ENCODE peak calls at places on chromosome 15, in seven cellular contexts. E is mammary epithelial cell, N is stomach, G is endothelial cell, O is BJ, Z is AG09319, C is choroid plexus epithelial cell. L is an unnamed sample.

GRCh38 chr15:89442155-89442554 is 54.2 kb downstream of the RHCG start:
- DNase-seq in E (no peak), N (no peak), G (no peak), O (no peak), Z (no peak), C (no peak), L (no peak)

GRCh38 chr15:25178835-25179672 is 224.3 kb downstream of the SNRPN start:
- DNase-seq in E (no peak), N (peak; percentile 13), G (no peak), O (no peak), Z (no peak), C (no peak), L (peak; percentile 19)

GRCh38 chr15:20294651-20295237 is 246.9 kb downstream of the GOLGA6L6 start:
- DNase-seq in E (no peak), N (no peak), G (no peak), O (no peak), Z (no peak), C (no peak), L (peak; percentile 29)

GRCh38 chr15:90718232-90718631 is 1.1 kb downstream of the BLM start:
- DNase-seq in E (no peak), N (no peak), G (no peak), O (no peak), Z (no peak), C (no peak), L (no peak)

GRCh38 chr15:55744026-55744655 is 1.2 kb upstream of the PRTG start:
- DNase-seq in E (no peak), N (no peak), G (no peak), O (no peak), Z (no peak), C (no peak), L (no peak)

GRCh38 chr15:70778258-70779076 is 15.1 kb upstream of the UACA start:
- DNase-seq in E (peak; percentile 59), N (no peak), G (no peak), O (peak; percentile 65), Z (no peak), C (peak; percentile 85), L (peak; percentile 11)

GRCh38 chr15:62745621-62746180 is 296.8 kb upstream of the TPM1 start:
- DNase-seq in E (no peak), N (no peak), G (no peak), O (no peak), Z (no peak), C (no peak), L (no peak)

GRCh38 chr15:101651753-101652097 is 456 bp downstream of the TM2D3 start:
- DNase-seq in E (peak; percentile 43), N (no peak), G (no peak), O (no peak), Z (no peak), C (no peak), L (no peak)

GRCh38 chr15:74789171-74789627 is 7.3 kb downstream of the CSK start:
- DNase-seq in E (no peak), N (peak; percentile 75), G (no peak), O (no peak), Z (no peak), C (no peak), L (no peak)

GRCh38 chr15:79960502-79961217 is 10.3 kb downstream of the BCL2A1 start:
- DNase-seq in E (no peak), N (no peak), G (no peak), O (no peak), Z (no peak), C (peak; percentile 56), L (no peak)

GRCh38 chr15:44801368-44801767 is 65.0 kb downstream of the TRIM69 start:
- DNase-seq in E (no peak), N (no peak), G (no peak), O (no peak), Z (no peak), C (peak; percentile 24), L (no peak)

GRCh38 chr15:25762015-25762662 is 101.0 kb downstream of the ATP10A start:
- DNase-seq in E (no peak), N (peak; percentile 7), G (no peak), O (no peak), Z (no peak), C (no peak), L (peak; percentile 27)

GRCh38 chr15:39153718-39154117 is 427.2 kb upstream of the THBS1 start:
- DNase-seq in E (no peak), N (no peak), G (no peak), O (no peak), Z (no peak), C (no peak), L (no peak)

GRCh38 chr15:91302588-91303439 is 202.8 kb downstream of the SV2B start:
- DNase-seq in E (peak; percentile 57), N (no peak), G (peak; percentile 37), O (no peak), Z (peak; percentile 28), C (peak; percentile 68), L (no peak)

GRCh38 chr15:72916939-72917338 is 133.4 kb upstream of the ADPGK start:
- DNase-seq in E (peak; percentile 30), N (no peak), G (no peak), O (no peak), Z (no peak), C (peak; percentile 79), L (no peak)

GRCh38 chr15:96337354-96337990 is 7.0 kb downstream of the NR2F2 start:
- DNase-seq in E (no peak), N (no peak), G (no peak), O (no peak), Z (no peak), C (peak; percentile 13), L (no peak)

GRCh38 chr15:75921732-75922703 is 18.3 kb downstream of the FBXO22 start:
- DNase-seq in E (peak; percentile 78), N (peak; percentile 56), G (peak; percentile 51), O (no peak), Z (peak; percentile 59), C (peak; percentile 90), L (peak; percentile 41)

GRCh38 chr15:33029247-33029646 is 165.3 kb downstream of the FMN1 start:
- DNase-seq in E (no peak), N (no peak), G (no peak), O (no peak), Z (no peak), C (peak; percentile 75), L (no peak)

DNA sequence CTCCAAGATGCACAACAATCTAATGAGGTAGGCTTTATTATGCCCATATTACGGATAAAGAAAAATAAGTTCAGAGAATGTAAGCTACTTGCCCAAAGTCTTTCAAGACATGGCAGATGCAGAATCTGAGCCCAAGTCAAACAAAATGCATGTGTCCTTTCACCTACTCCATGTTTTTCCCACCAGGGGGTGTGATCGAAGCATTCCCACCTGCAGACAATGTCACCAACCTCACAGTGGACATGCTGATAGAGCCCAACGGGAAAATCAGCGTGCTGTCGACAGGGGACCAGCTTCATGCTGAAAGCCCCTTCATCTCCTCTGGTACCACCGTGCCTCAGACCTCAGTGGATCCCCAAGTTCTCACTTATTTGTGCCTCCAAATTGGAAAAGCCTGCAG is 99.8 kb upstream of the C15orf61 start:
- DNase-seq in E (no peak), N (no peak), G (no peak), O (no peak), Z (no peak), C (no peak), L (no peak)
- TF ChIP-seq CTCF in E (no peak), N (no peak), G (no peak), O (no peak), Z (no peak), C (no peak), L (no peak)

GRCh38 chr15:51724673-51725072 is 12.8 kb downstream of the LYSMD2 start:
- DNase-seq in E (no peak), N (no peak), G (peak; percentile 36), O (no peak), Z (no peak), C (no peak), L (no peak)

GRCh38 chr15:51731549-51732267 is 5.7 kb downstream of the LYSMD2 start:
- DNase-seq in E (no peak), N (peak; percentile 39), G (no peak), O (no peak), Z (no peak), C (peak; percentile 88), L (no peak)

GRCh38 chr15:51726302-51727073 is 11.0 kb downstream of the LYSMD2 start:
- DNase-seq in E (peak; percentile 88), N (no peak), G (no peak), O (peak; percentile 40), Z (no peak), C (peak; percentile 85), L (no peak)

GRCh38 chr15:51724199-51724598 is 13.3 kb downstream of the LYSMD2 start:
- DNase-seq in E (no peak), N (no peak), G (no peak), O (no peak), Z (no peak), C (no peak), L (no peak)

GRCh38 chr15:51727141-51727897 is 10.1 kb downstream of the LYSMD2 start:
- DNase-seq in E (no peak), N (no peak), G (no peak), O (no peak), Z (no peak), C (peak; percentile 30), L (no peak)
- TF ChIP-seq CTCF in E (no peak), N (no peak), G (no peak), O (peak; percentile 28), Z (peak; percentile 18), C (peak; percentile 56), L (no peak)

GRCh38 chr15:66138882-66139281 is 114.7 kb downstream of the MEGF11 start:
- DNase-seq in E (no peak), N (no peak), G (no peak), O (no peak), Z (no peak), C (no peak), L (no peak)
- TF ChIP-seq CTCF in E (no peak), N (no peak), G (no peak), O (no peak), Z (no peak), C (no peak), L (no peak)

DNA sequence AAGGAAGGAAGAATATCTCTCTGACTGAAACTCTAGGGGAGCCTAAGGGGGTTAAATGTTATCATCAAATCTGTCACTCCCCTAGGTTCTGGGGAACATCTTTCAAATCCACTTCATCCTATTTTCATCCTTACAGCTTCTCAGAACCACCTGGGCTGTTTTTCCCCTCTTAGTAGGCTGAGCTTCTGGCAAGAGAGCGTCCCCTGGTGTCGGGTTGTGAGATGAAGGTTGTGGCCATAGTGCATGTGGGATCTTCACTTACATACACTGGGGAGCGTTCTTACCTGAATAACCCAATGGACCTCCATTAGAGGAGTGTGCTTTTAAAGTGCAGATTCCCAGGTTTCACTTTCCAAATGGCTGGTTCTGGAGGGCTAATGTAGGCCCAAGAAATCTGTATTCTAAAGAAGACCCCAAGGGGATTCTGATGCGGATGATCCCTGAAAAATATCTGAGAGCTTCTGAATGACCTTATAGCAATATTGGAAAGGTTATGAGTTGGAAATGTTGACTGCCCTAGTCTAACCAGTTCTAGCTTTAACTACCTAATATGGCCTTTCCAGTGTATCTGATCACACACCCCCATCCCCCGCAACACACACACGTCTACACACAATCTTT is 663.7 kb downstream of the AGBL1 start:
- DNase-seq in E (peak; percentile 43), N (peak; percentile 36), G (peak; percentile 76), O (no peak), Z (no peak), C (no peak), L (no peak)
- TF ChIP-seq CTCF in E (peak; percentile 92), N (peak; percentile 39), G (peak; percentile 78), O (no peak), Z (no peak), C (peak; percentile 5), L (peak; percentile 21)

L was measured in lung.